ENCODE peak calls at places on chromosomes 7 and 10, in five cellular contexts. G is iPS-NIHi11; L is stimulated activated CD4-positive, alpha-beta T cell treated with anti-CD3 and anti-CD28 coated beads, Interleukin-1b, Interleukin-23, amount 100 ng/mL, for 4 hours; T is Peyer's patch; V is cardiac fibroblast. D is an unnamed sample.

GRCh38 chr10:119315128-119316001 is 108.0 kb downstream of the GRK5 start:
- DNase-seq in G (peak), L (peak), T (peak), V (peak), D (no peak)

GRCh38 chr10:85642082-85642420 is 724.5 kb downstream of the GRID1 start:
- DNase-seq in G (no peak), L (no peak), T (no peak), V (peak), D (no peak)

GRCh38 chr10:80473692-80474596 is 19.8 kb downstream of the TSPAN14 start:
- DNase-seq in G (no peak), L (no peak), T (peak), V (no peak), D (no peak)

GRCh38 chr10:35463878-35464277 is 127.6 kb downstream of the CCNY start:
- DNase-seq in G (no peak), L (no peak), T (no peak), V (no peak), D (no peak)

GRCh38 chr7:66523409-66523808 is 105.3 kb upstream of the KCTD7 start:
- DNase-seq in G (no peak), L (no peak), T (no peak), V (no peak), D (no peak)

GRCh38 chr10:113945687-113946085 is 91.2 kb downstream of the NHLRC2 start:
- DNase-seq in G (no peak), L (no peak), T (no peak), V (no peak), D (no peak)

GRCh38 chr10:78777466-78778256 is 291.1 kb upstream of the ZMIZ1 start:
- DNase-seq in G (peak), L (no peak), T (no peak), V (peak), D (peak)

GRCh38 chr10:49139866-49140195 is 6.0 kb upstream of the FAM170B start:
- DNase-seq in G (no peak), L (no peak), T (no peak), V (peak), D (no peak)

GRCh38 chr10:88385601-88386203 is 197.4 kb downstream of the RNLS start:
- DNase-seq in G (peak), L (peak), T (peak), V (no peak), D (no peak)

GRCh38 chr10:2619472-2619871 is 447.9 kb upstream of the PFKP start:
- DNase-seq in G (peak), L (no peak), T (no peak), V (no peak), D (no peak)

GRCh38 chr10:63424576-63424975 is 41.2 kb downstream of the JMJD1C start:
- DNase-seq in G (no peak), L (no peak), T (no peak), V (no peak), D (no peak)

GRCh38 chr10:85147346-85148250 is 819.2 kb downstream of the CCSER2 start:
- DNase-seq in G (no peak), L (no peak), T (no peak), V (no peak), D (no peak)

GRCh38 chr7:150927954-150928340 is 50.2 kb downstream of the KCNH2 start:
- DNase-seq in G (no peak), L (no peak), T (no peak), V (no peak), D (no peak)

GRCh38 chr10:69844698-69845097 is 43.0 kb downstream of the COL13A1 start:
- DNase-seq in G (no peak), L (no peak), T (no peak), V (no peak), D (no peak)

GRCh38 chr7:112266595-112267270 is 60.2 kb downstream of the ZNF277 start:
- DNase-seq in G (no peak), L (no peak), T (no peak), V (peak), D (no peak)

GRCh38 chr7:130966246-130967009 is 232.4 kb upstream of the KLF14 start:
- DNase-seq in G (no peak), L (no peak), T (no peak), V (no peak), D (no peak)

GRCh38 chr10:98924526-98924925 is 311.1 kb downstream of the HPSE2 start:
- DNase-seq in G (no peak), L (no peak), T (no peak), V (no peak), D (peak)

GRCh38 chr10:47169631-47170030 is 130.4 kb upstream of the GDF10 start:
- DNase-seq in G (no peak), L (no peak), T (no peak), V (peak), D (no peak)

GRCh38 chr10:131972474-131973071 is 9.2 kb downstream of the BNIP3 start:
- DNase-seq in G (no peak), L (no peak), T (peak), V (peak), D (peak)

GRCh38 chr7:26646666-26647065 is 217.7 kb downstream of the SKAP2 start:
- DNase-seq in G (no peak), L (no peak), T (no peak), V (no peak), D (no peak)

GRCh38 chr7:84722086-84722485 is 464.8 kb downstream of the SEMA3D start:
- DNase-seq in G (no peak), L (no peak), T (no peak), V (no peak), D (no peak)

GRCh38 chr10:105952153-105952552 is 1212.4 kb downstream of the SORCS1 start:
- DNase-seq in G (peak), L (no peak), T (no peak), V (peak), D (no peak)

GRCh38 chr10:22479419-22479818 is 134.1 kb downstream of the SPAG6 start:
- DNase-seq in G (no peak), L (no peak), T (no peak), V (no peak), D (no peak)

GRCh38 chr10:13037832-13038231 is 36.3 kb upstream of the CCDC3 start:
- DNase-seq in G (no peak), L (no peak), T (no peak), V (no peak), D (no peak)

GRCh38 chr10:99276848-99277486 is 41.3 kb upstream of the HPSE2 start:
- DNase-seq in G (peak), L (no peak), T (no peak), V (peak), D (no peak)

GRCh38 chr10:100895346-100895745 is 17.4 kb upstream of the SLF2 start:
- DNase-seq in G (no peak), L (no peak), T (no peak), V (no peak), D (peak)

GRCh38 chr7:141167376-141167964 is 93.6 kb downstream of the TMEM178B start:
- DNase-seq in G (no peak), L (no peak), T (no peak), V (no peak), D (no peak)

GRCh38 chr10:22665329-22665728 is 49.0 kb downstream of the PIP4K2A start:
- DNase-seq in G (no peak), L (no peak), T (no peak), V (no peak), D (no peak)

GRCh38 chr10:88386878-88387773 is 196.0 kb downstream of the RNLS start:
- DNase-seq in G (peak), L (no peak), T (no peak), V (peak), D (peak)

GRCh38 chr10:58734116-58734515 is 221.4 kb downstream of the BICC1 start:
- DNase-seq in G (no peak), L (no peak), T (no peak), V (peak), D (no peak)

GRCh38 chr7:98866765-98867164 is 3.0 kb downstream of the TMEM130 start:
- DNase-seq in G (no peak), L (no peak), T (no peak), V (no peak), D (no peak)

GRCh38 chr7:93810571-93810970 is 80.0 kb downstream of the TFPI2 start:
- DNase-seq in G (no peak), L (no peak), T (no peak), V (peak), D (no peak)

GRCh38 chr10:114483575-114483974 is 79.3 kb upstream of the AFAP1L2 start:
- DNase-seq in G (no peak), L (no peak), T (no peak), V (no peak), D (peak)

GRCh38 chr10:99784025-99784730 is 1.7 kb downstream of the ABCC2 start:
- DNase-seq in G (no peak), L (no peak), T (peak), V (peak), D (no peak)

GRCh38 chr7:41006591-41006990 is 696.3 kb downstream of the INHBA start:
- DNase-seq in G (no peak), L (no peak), T (no peak), V (no peak), D (no peak)

GRCh38 chr7:5229451-5230271 is 39.6 kb downstream of the WIPI2 start:
- DNase-seq in G (no peak), L (no peak), T (no peak), V (no peak), D (no peak)

GRCh38 chr10:77190275-77190674 is 447.3 kb downstream of the KCNMA1 start:
- DNase-seq in G (no peak), L (no peak), T (no peak), V (no peak), D (no peak)

GRCh38 chr10:83289373-83289772 is 849.9 kb upstream of the GHITM start:
- DNase-seq in G (peak), L (no peak), T (no peak), V (no peak), D (no peak)